ENCODE peak calls at places on chromosomes 4 and X, in six cellular contexts. I, S, E, Y, L and D are unnamed samples.
A peak's percentile ranks its signal among the peaks of the same experiment; 100 is the strongest.

GRCh38 chr4:54941994-54942552 is 183.3 kb downstream of the KDR start:
- DNase-seq in S (peak; percentile 41), E (no peak), I (no peak), Y (no peak), L (peak; percentile 64), D (no peak)

GRCh38 chr4:7971881-7972500 is 32.3 kb upstream of the AFAP1 start:
- DNase-seq in L (no peak), E (no peak), S (no peak), Y (no peak), I (no peak), D (no peak)

GRCh38 chrX:103356023-103356798 is at the start of gene TCEAL9:
- DNase-seq in L (peak; percentile 38), S (peak; percentile 77), Y (peak; percentile 47), I (no peak), E (peak; percentile 45), D (peak; percentile 6)

GRCh38 chr4:3287271-3287971 is 5.4 kb upstream of the RGS12 start:
- DNase-seq in L (no peak), I (no peak), S (no peak), E (peak; percentile 20), Y (no peak), D (no peak)

GRCh38 chr4:176320340-176320975 is 692 bp downstream of the SPCS3 start:
- DNase-seq in E (peak; percentile 75), L (peak; percentile 86), Y (peak; percentile 84), I (peak; percentile 81), S (peak; percentile 60), D (peak; percentile 78)

GRCh38 chrX:147550217-147550616 is 361.5 kb upstream of the FMR1 start:
- DNase-seq in Y (no peak), L (peak; percentile 40), S (no peak), E (no peak), I (no peak), D (no peak)

GRCh38 chrX:153469811-153470410 is 465 bp downstream of the HAUS7 start:
- DNase-seq in L (peak; percentile 40), E (peak; percentile 32), S (peak; percentile 36), I (no peak), Y (no peak), D (no peak)

GRCh38 chr4:81397635-81398034 is 74.1 kb downstream of the RASGEF1B start:
- DNase-seq in L (no peak), I (no peak), Y (no peak), E (no peak), S (no peak), D (no peak)

GRCh38 chr4:141810038-141810701 is 173.8 kb downstream of the IL15 start:
- DNase-seq in Y (no peak), S (no peak), I (no peak), E (no peak), L (no peak), D (no peak)

GRCh38 chrX:24479924-24480722 is 15.0 kb downstream of the PDK3 start:
- DNase-seq in I (no peak), L (no peak), Y (no peak), S (peak; percentile 43), E (no peak), D (no peak)

GRCh38 chr4:182895791-182896292 is 21.3 kb downstream of the DCTD start:
- DNase-seq in E (no peak), Y (no peak), S (no peak), L (no peak), I (no peak), D (no peak)

GRCh38 chrX:129823115-129823514 is 20.6 kb downstream of the ZDHHC9 start:
- DNase-seq in Y (no peak), E (no peak), L (peak; percentile 27), I (no peak), S (peak; percentile 2), D (no peak)

GRCh38 chr4:168654206-168655174 is 157.6 kb downstream of the PALLD start:
- DNase-seq in S (no peak), E (no peak), I (no peak), L (no peak), Y (no peak), D (no peak)

GRCh38 chr4:159758061-159758460 is 655.2 kb downstream of the RAPGEF2 start:
- DNase-seq in E (no peak), S (no peak), L (no peak), I (no peak), Y (no peak), D (no peak)

GRCh38 chr4:165331316-165331715 is 3.8 kb downstream of the MSMO1 start:
- DNase-seq in I (no peak), E (no peak), S (no peak), L (no peak), Y (no peak), D (no peak)

GRCh38 chrX:69289046-69289838 is 124.0 kb upstream of the PJA1 start:
- DNase-seq in S (no peak), L (no peak), I (no peak), Y (no peak), E (no peak), D (no peak)